ENCODE peak calls at places on chromosomes 12 and 14, in six cellular contexts. One of them, this sample, is unnamed.

GRCh38 chr12:1911598-1912575 is 6.6 kb downstream of the CACNA2D4 start:
- DNase-seq in mucosa of descending colon: no peak
- DNase-seq in fibroblast of pulmonary artery: no peak
- DNase-seq in prostate gland: no peak
- DNase-seq in NCI-H2081: peak; percentile 51
- DNase-seq in GDM1: no peak
- DNase-seq in this sample: peak; percentile 28

GRCh38 chr14:55913324-55914035 is 204.7 kb upstream of the PELI2 start:
- DNase-seq in mucosa of descending colon: no peak
- DNase-seq in fibroblast of pulmonary artery: peak; percentile 78
- DNase-seq in prostate gland: no peak
- DNase-seq in NCI-H2081: no peak
- DNase-seq in GDM1: no peak
- DNase-seq in this sample: no peak

GRCh38 chr12:114976959-114977358 is 293.0 kb upstream of the TBX3 start:
- DNase-seq in mucosa of descending colon: no peak
- DNase-seq in fibroblast of pulmonary artery: peak; percentile 17
- DNase-seq in prostate gland: no peak
- DNase-seq in NCI-H2081: no peak
- DNase-seq in GDM1: no peak
- DNase-seq in this sample: no peak

GRCh38 chr14:88352299-88353097 is 29.4 kb upstream of the KCNK10 start:
- DNase-seq in mucosa of descending colon: no peak
- DNase-seq in fibroblast of pulmonary artery: peak; percentile 76
- DNase-seq in prostate gland: no peak
- DNase-seq in NCI-H2081: peak; percentile 17
- DNase-seq in GDM1: no peak
- DNase-seq in this sample: peak; percentile 62

GRCh38 chr14:81095539-81095938 is 125.2 kb downstream of the GTF2A1 start:
- DNase-seq in mucosa of descending colon: no peak
- DNase-seq in fibroblast of pulmonary artery: no peak
- DNase-seq in prostate gland: no peak
- DNase-seq in NCI-H2081: no peak
- DNase-seq in GDM1: no peak
- DNase-seq in this sample: no peak

GRCh38 chr12:43858096-43858495 is 22.2 kb downstream of the TMEM117 start:
- DNase-seq in mucosa of descending colon: no peak
- DNase-seq in fibroblast of pulmonary artery: no peak
- DNase-seq in prostate gland: no peak
- DNase-seq in NCI-H2081: no peak
- DNase-seq in GDM1: no peak
- DNase-seq in this sample: no peak

GRCh38 chr14:105034314-105035039 is 13.6 kb upstream of the CDCA4 start:
- DNase-seq in mucosa of descending colon: no peak
- DNase-seq in fibroblast of pulmonary artery: no peak
- DNase-seq in prostate gland: no peak
- DNase-seq in NCI-H2081: no peak
- DNase-seq in GDM1: no peak
- DNase-seq in this sample: no peak

GRCh38 chr12:67426067-67426466 is 156.9 kb downstream of the CAND1 start:
- DNase-seq in mucosa of descending colon: no peak
- DNase-seq in fibroblast of pulmonary artery: peak; percentile 53
- DNase-seq in prostate gland: no peak
- DNase-seq in NCI-H2081: no peak
- DNase-seq in GDM1: no peak
- DNase-seq in this sample: no peak

GRCh38 chr12:121918679-121919038 is 267 bp downstream of the CFAP251 start:
- DNase-seq in mucosa of descending colon: no peak
- DNase-seq in fibroblast of pulmonary artery: no peak
- DNase-seq in prostate gland: no peak
- DNase-seq in NCI-H2081: no peak
- DNase-seq in GDM1: no peak
- DNase-seq in this sample: no peak

GRCh38 chr12:52151153-52151858 is 40.5 kb downstream of the KRT80 start:
- DNase-seq in mucosa of descending colon: peak; percentile 35
- DNase-seq in fibroblast of pulmonary artery: no peak
- DNase-seq in prostate gland: no peak
- DNase-seq in NCI-H2081: no peak
- DNase-seq in GDM1: no peak
- DNase-seq in this sample: no peak

GRCh38 chr14:102793531-102794328 is 16.5 kb downstream of the TRAF3 start:
- DNase-seq in mucosa of descending colon: no peak
- DNase-seq in fibroblast of pulmonary artery: no peak
- DNase-seq in prostate gland: no peak
- DNase-seq in NCI-H2081: no peak
- DNase-seq in GDM1: no peak
- DNase-seq in this sample: no peak

GRCh38 chr12:108295631-108296030 is 43.5 kb downstream of the CMKLR1 start:
- DNase-seq in mucosa of descending colon: no peak
- DNase-seq in fibroblast of pulmonary artery: no peak
- DNase-seq in prostate gland: no peak
- DNase-seq in NCI-H2081: no peak
- DNase-seq in GDM1: no peak
- DNase-seq in this sample: no peak

GRCh38 chr12:12819752-12820311 is 6.7 kb downstream of the DDX47 start:
- DNase-seq in mucosa of descending colon: no peak
- DNase-seq in fibroblast of pulmonary artery: peak; percentile 91
- DNase-seq in prostate gland: peak; percentile 46
- DNase-seq in NCI-H2081: no peak
- DNase-seq in GDM1: no peak
- DNase-seq in this sample: no peak

GRCh38 chr12:54009171-54010052 is 627 bp downstream of the HOXC8 start:
- DNase-seq in mucosa of descending colon: no peak
- DNase-seq in fibroblast of pulmonary artery: no peak
- DNase-seq in prostate gland: no peak
- DNase-seq in NCI-H2081: no peak
- DNase-seq in GDM1: no peak
- DNase-seq in this sample: no peak

GRCh38 chr14:99395904-99396530 is 84.6 kb downstream of the SETD3 start:
- DNase-seq in mucosa of descending colon: no peak
- DNase-seq in fibroblast of pulmonary artery: peak; percentile 24
- DNase-seq in prostate gland: no peak
- DNase-seq in NCI-H2081: no peak
- DNase-seq in GDM1: no peak
- DNase-seq in this sample: no peak